ENCODE peak calls at places on chromosomes 1 and 21, in nine cellular contexts. I is neuronal stem cell; G is esophagus muscularis mucosa; P is SK-N-SH; R is heart right ventricle; J is body of pancreas; S is CD8-positive, alpha-beta memory T cell; T is pancreas; V is colonic mucosa. B is an unnamed sample.
A peak's percentile ranks its signal among the peaks of the same experiment; 100 is the strongest.

GRCh38 chr1:41536296-41536695 is 51.8 kb upstream of the EDN2 start:
- DNase-seq in I (no peak), G (no peak), P (no peak), R (no peak), J (no peak), S (no peak), T (peak; percentile 23), V (no peak), B (no peak)

GRCh38 chr1:41673355-41673754 is 188.9 kb upstream of the EDN2 start:
- DNase-seq in I (no peak), G (no peak), P (no peak), R (no peak), J (no peak), S (peak; percentile 26), T (no peak), V (no peak), B (no peak)

GRCh38 chr1:75394386-75395139 is 216.4 kb downstream of the SLC44A5 start:
- DNase-seq in I (no peak), G (no peak), P (no peak), R (no peak), J (no peak), S (no peak), T (no peak), V (no peak), B (no peak)

GRCh38 chr21:41678944-41679343 is 87.9 kb downstream of the RIPK4 start:
- DNase-seq in I (peak; percentile 90), G (no peak), P (peak; percentile 61), R (peak; percentile 89), J (peak; percentile 99), S (no peak), T (peak; percentile 98), V (peak; percentile 97), B (peak; percentile 98)

GRCh38 chr21:29194342-29194741 is 63.9 kb downstream of the MAP3K7CL start:
- DNase-seq in I (no peak), G (no peak), P (no peak), R (no peak), J (no peak), S (no peak), T (no peak), V (no peak), B (no peak)

GRCh38 chr1:244065960-244066388 is 14.9 kb downstream of the ZBTB18 start:
- DNase-seq in I (no peak), G (no peak), P (no peak), R (no peak), J (no peak), S (no peak), T (no peak), V (no peak), B (no peak)

GRCh38 chr1:36323636-36324321 is at the start of gene EVA1B:
- DNase-seq in I (peak; percentile 50), G (no peak), P (peak; percentile 90), R (peak; percentile 88), J (peak; percentile 67), S (peak; percentile 56), T (peak; percentile 82), V (peak; percentile 75), B (no peak)

GRCh38 chr1:53317651-53318539 is 10.0 kb downstream of the LRP8 start:
- DNase-seq in I (no peak), G (no peak), P (no peak), R (no peak), J (no peak), S (no peak), T (no peak), V (no peak), B (no peak)

GRCh38 chr21:36509966-36510742 is 30.2 kb upstream of the CLDN14 start:
- DNase-seq in I (no peak), G (no peak), P (no peak), R (no peak), J (peak; percentile 80), S (no peak), T (peak; percentile 65), V (peak; percentile 34), B (no peak)

GRCh38 chr1:226973371-226973897 is 33.3 kb downstream of the COQ8A start:
- DNase-seq in I (no peak), G (no peak), P (peak; percentile 84), R (peak; percentile 71), J (peak; percentile 37), S (no peak), T (peak; percentile 52), V (no peak), B (no peak)

GRCh38 chr1:244335456-244335855 is 116.3 kb downstream of the ADSS2 start:
- DNase-seq in I (no peak), G (no peak), P (no peak), R (no peak), J (no peak), S (no peak), T (no peak), V (no peak), B (no peak)

GRCh38 chr1:7299994-7300393 is 471.1 kb upstream of the VAMP3 start:
- DNase-seq in I (no peak), G (no peak), P (no peak), R (no peak), J (no peak), S (no peak), T (no peak), V (peak; percentile 16), B (peak; percentile 38)

GRCh38 chr1:66758247-66758755 is 6.0 kb downstream of the DYNLT5 start:
- DNase-seq in I (no peak), G (no peak), P (no peak), R (peak; percentile 11), J (no peak), S (no peak), T (no peak), V (no peak), B (no peak)

GRCh38 chr1:21293537-21294265 is 3.4 kb upstream of the ECE1 start:
- DNase-seq in I (no peak), G (no peak), P (no peak), R (no peak), J (no peak), S (peak; percentile 45), T (peak; percentile 45), V (no peak), B (no peak)

GRCh38 chr1:44500181-44501021 is 95.3 kb downstream of the RNF220 start:
- DNase-seq in I (peak; percentile 64), G (no peak), P (peak; percentile 63), R (peak; percentile 16), J (peak; percentile 18), S (no peak), T (no peak), V (no peak), B (no peak)

GRCh38 chr1:9350011-9350907 is 57.6 kb downstream of the SPSB1 start:
- DNase-seq in I (no peak), G (no peak), P (no peak), R (no peak), J (peak; percentile 16), S (no peak), T (peak; percentile 55), V (peak; percentile 29), B (no peak)

GRCh38 chr1:58966103-58966916 is 182.5 kb upstream of the JUN start:
- DNase-seq in I (no peak), G (no peak), P (no peak), R (no peak), J (no peak), S (no peak), T (no peak), V (no peak), B (no peak)

GRCh38 chr1:58966917-58967733 is 183.3 kb upstream of the JUN start:
- DNase-seq in I (no peak), G (no peak), P (no peak), R (no peak), J (no peak), S (no peak), T (no peak), V (no peak), B (no peak)

GRCh38 chr1:58971629-58972140 is 187.8 kb upstream of the JUN start:
- DNase-seq in I (no peak), G (no peak), P (no peak), R (peak; percentile 31), J (peak; percentile 76), S (no peak), T (no peak), V (no peak), B (no peak)

GRCh38 chr1:58964880-58965279 is 181.0 kb upstream of the JUN start:
- DNase-seq in I (no peak), G (no peak), P (no peak), R (no peak), J (peak; percentile 81), S (no peak), T (no peak), V (no peak), B (peak; percentile 12)

GRCh38 chr1:58968360-58968952 is 184.6 kb upstream of the JUN start:
- DNase-seq in I (no peak), G (no peak), P (peak; percentile 29), R (peak; percentile 84), J (peak; percentile 93), S (no peak), T (peak; percentile 85), V (peak; percentile 53), B (peak; percentile 52)
- H3K4me3 ChIP-seq in I (no peak overlapping the region), G (no peak overlapping the region), P (no peak overlapping the region), R (no peak overlapping the region), J (no peak overlapping the region), S (peak overlapping the region; percentile 30), T (no peak overlapping the region), V (no peak overlapping the region), B (no peak overlapping the region)

GRCh38 chr1:80566867-80567266 is 1233.9 kb upstream of the ADGRL2 start:
- DNase-seq in I (no peak), G (no peak), P (no peak), R (no peak), J (no peak), S (no peak), T (no peak), V (no peak), B (no peak)

GRCh38 chr1:80565416-80565815 is 1235.3 kb upstream of the ADGRL2 start:
- DNase-seq in I (no peak), G (no peak), P (no peak), R (no peak), J (no peak), S (no peak), T (no peak), V (no peak), B (no peak)

GRCh38 chr1:80566123-80566522 is 1234.6 kb upstream of the ADGRL2 start:
- DNase-seq in I (peak; percentile 12), G (no peak), P (no peak), R (no peak), J (no peak), S (no peak), T (no peak), V (no peak), B (no peak)
- H3K36me3 ChIP-seq in I (no peaks in the 10 kb centered on the region), G (no peaks in the 10 kb centered on the region), P (no peaks in the 10 kb centered on the region), R (no peaks in the 10 kb centered on the region), J (no peaks in the 10 kb centered on the region), S (no peaks in the 10 kb centered on the region), T (no peaks in the 10 kb centered on the region), V (no peaks in the 10 kb centered on the region), B (no peaks in the 10 kb centered on the region)

GRCh38 chr1:156076609-156077429 is 5.4 kb downstream of the MEX3A start:
- DNase-seq in I (no peak), G (no peak), P (no peak), R (peak; percentile 63), J (peak; percentile 38), S (no peak), T (no peak), V (no peak), B (no peak)
- H3K4me3 ChIP-seq in I (no peak overlapping the region), G (peak overlapping the region; percentile 71), P (no peak overlapping the region), R (peak overlapping the region; percentile 62), J (no peak overlapping the region), S (no peak overlapping the region), T (peak overlapping the region; percentile 49), V (peak overlapping the region; percentile 27), B (no peak overlapping the region)

DNA sequence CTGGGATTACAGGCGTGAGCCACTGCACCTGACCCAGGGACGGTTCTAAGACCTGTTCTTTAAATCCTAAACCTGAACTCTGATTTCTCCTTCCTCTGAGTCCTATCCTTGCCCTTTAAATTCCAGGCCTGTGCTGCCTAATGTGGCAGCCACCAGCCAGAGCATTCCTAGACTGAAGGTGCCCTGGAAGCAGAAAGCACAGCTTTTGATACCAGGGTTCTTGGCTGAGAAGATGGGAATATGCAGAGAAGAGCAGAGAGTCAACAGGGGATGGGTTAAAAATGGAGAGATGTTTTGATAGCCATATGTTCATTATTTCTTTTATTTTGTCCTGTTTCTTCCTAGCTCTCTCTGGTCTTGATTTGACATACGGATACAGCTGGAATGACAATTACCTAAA is 49.7 kb downstream of the RYR2 start:
- DNase-seq in I (no peak), G (no peak), P (no peak), R (no peak), J (no peak), S (no peak), T (no peak), V (no peak), B (no peak)
- H3K36me3 ChIP-seq in I (no peaks in the 10 kb centered on the region), G (no peaks in the 10 kb centered on the region), P (no peaks in the 10 kb centered on the region), R (no peaks in the 10 kb centered on the region), J (no peaks in the 10 kb centered on the region), S (no peaks in the 10 kb centered on the region), T (no peaks in the 10 kb centered on the region), V (no peaks in the 10 kb centered on the region), B (no peaks in the 10 kb centered on the region)